ENCODE peak calls at places on chromosome 13, in nine cellular contexts. M is GM23248, N is SK-N-SH, Q is H9, U is Karpas-422, X is mammary epithelial cell, Y is neuronal stem cell, W is K562, V is HCT116. F is an unnamed sample.

GRCh38 chr13:40074338-40074737 is 418.9 kb downstream of the COG6 start:
- DNase-seq in M (no peak), N (no peak), Q (no peak), U (no peak), X (no peak), Y (no peak), W (no peak), V (no peak), F (no peak)

GRCh38 chr13:60435762-60436374 is 38.8 kb downstream of the TDRD3 start:
- DNase-seq in M (no peak), N (no peak), Q (no peak), U (no peak), X (no peak), Y (no peak), W (no peak), V (no peak), F (no peak)

GRCh38 chr13:51058461-51059167 is 52.5 kb downstream of the C13orf42 start:
- DNase-seq in M (no peak), N (peak; percentile 59), Q (no peak), U (no peak), X (no peak), Y (peak; percentile 51), W (no peak), V (no peak), F (peak; percentile 80)

GRCh38 chr13:50999641-51000040 is 90.0 kb downstream of the RNASEH2B start:
- DNase-seq in M (no peak), N (no peak), Q (no peak), U (no peak), X (no peak), Y (no peak), W (no peak), V (no peak), F (no peak)

GRCh38 chr13:71806885-71807284 is 60.1 kb downstream of the DACH1 start:
- DNase-seq in M (no peak), N (no peak), Q (no peak), U (no peak), X (no peak), Y (no peak), W (no peak), V (no peak), F (no peak)

GRCh38 chr13:20118268-20119140 is 42.3 kb downstream of the GJA3 start:
- DNase-seq in M (peak; percentile 75), N (peak; percentile 71), Q (peak; percentile 70), U (no peak), X (no peak), Y (no peak), W (peak; percentile 83), V (no peak), F (peak; percentile 63)

GRCh38 chr13:30898721-30899188 is 7.3 kb upstream of the MEDAG start:
- DNase-seq in M (peak; percentile 97), N (no peak), Q (no peak), U (no peak), X (peak; percentile 22), Y (no peak), W (no peak), V (no peak), F (no peak)

GRCh38 chr13:46126552-46127171 is 21.8 kb upstream of the CPB2 start:
- DNase-seq in M (peak; percentile 86), N (peak; percentile 68), Q (peak; percentile 79), U (peak; percentile 90), X (peak; percentile 74), Y (peak; percentile 61), W (peak; percentile 67), V (peak; percentile 57), F (peak; percentile 84)

GRCh38 chr13:35953537-35954206 is 177.5 kb downstream of the DCLK1 start:
- DNase-seq in M (peak; percentile 94), N (peak; percentile 74), Q (peak; percentile 75), U (peak; percentile 47), X (peak; percentile 38), Y (peak; percentile 69), W (peak; percentile 7), V (peak; percentile 13), F (peak; percentile 86)

DNA sequence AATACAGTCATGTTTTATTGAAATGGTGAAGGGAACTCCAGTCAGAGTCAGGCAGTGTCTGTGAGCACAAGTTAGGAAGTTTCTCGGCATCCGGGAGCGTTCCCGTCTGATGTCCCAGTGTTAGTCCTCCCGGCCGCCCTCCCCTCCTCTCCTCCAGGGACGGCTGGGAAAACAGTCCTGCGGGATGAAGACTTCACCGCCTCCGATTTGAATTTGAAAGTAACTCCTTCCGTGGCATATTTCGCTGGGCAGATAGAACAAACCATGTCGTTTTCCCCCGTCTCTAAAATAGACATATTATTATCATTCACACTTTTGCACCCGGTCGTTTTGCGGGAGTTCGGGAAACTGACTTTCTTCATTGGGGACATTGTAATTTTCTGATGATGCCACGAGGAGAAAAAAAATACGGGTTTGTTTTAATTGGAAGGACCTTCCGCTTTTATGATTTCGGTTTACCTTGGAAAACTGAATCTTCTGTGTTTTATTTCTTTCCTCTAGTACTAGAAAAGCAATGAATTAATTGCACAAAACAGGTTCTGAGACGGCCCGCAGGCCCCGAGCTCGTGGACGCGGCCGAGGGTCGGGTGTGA is 76.6 kb downstream of the ZIC5 start:
- DNase-seq in M (peak; percentile 27), N (peak; percentile 43), Q (no peak), U (no peak), X (no peak), Y (no peak), W (no peak), V (no peak), F (peak; percentile 39)
- H2AFZ ChIP-seq in M (peak overlapping the region; percentile 29), N (peak overlapping the region; percentile 22), Q (no peak overlapping the region), U (no peak overlapping the region), X (peak overlapping the region; percentile 64), Y (no peak overlapping the region), W (no peak overlapping the region), V (no peak overlapping the region), F (no peak overlapping the region)

GRCh38 chr13:28137556-28137955 is 789 bp upstream of the PAN3 start:
- DNase-seq in M (peak; percentile 43), N (no peak), Q (no peak), U (no peak), X (no peak), Y (no peak), W (no peak), V (no peak), F (peak; percentile 26)

GRCh38 chr13:28136916-28137315 is 1.4 kb upstream of the PAN3 start:
- DNase-seq in M (peak; percentile 9), N (no peak), Q (no peak), U (peak; percentile 53), X (no peak), Y (no peak), W (no peak), V (no peak), F (no peak)

GRCh38 chr13:28138012-28138755 is at the start of gene PAN3:
- DNase-seq in M (peak; percentile 96), N (peak; percentile 91), Q (peak; percentile 90), U (peak; percentile 96), X (peak; percentile 88), Y (peak; percentile 85), W (peak; percentile 69), V (peak; percentile 78), F (peak; percentile 94)

GRCh38 chr13:28138756-28139470 is 568 bp downstream of the PAN3 start:
- DNase-seq in M (peak; percentile 85), N (peak; percentile 85), Q (peak; percentile 81), U (peak; percentile 94), X (peak; percentile 84), Y (peak; percentile 77), W (peak; percentile 76), V (peak; percentile 63), F (peak; percentile 90)

DNA sequence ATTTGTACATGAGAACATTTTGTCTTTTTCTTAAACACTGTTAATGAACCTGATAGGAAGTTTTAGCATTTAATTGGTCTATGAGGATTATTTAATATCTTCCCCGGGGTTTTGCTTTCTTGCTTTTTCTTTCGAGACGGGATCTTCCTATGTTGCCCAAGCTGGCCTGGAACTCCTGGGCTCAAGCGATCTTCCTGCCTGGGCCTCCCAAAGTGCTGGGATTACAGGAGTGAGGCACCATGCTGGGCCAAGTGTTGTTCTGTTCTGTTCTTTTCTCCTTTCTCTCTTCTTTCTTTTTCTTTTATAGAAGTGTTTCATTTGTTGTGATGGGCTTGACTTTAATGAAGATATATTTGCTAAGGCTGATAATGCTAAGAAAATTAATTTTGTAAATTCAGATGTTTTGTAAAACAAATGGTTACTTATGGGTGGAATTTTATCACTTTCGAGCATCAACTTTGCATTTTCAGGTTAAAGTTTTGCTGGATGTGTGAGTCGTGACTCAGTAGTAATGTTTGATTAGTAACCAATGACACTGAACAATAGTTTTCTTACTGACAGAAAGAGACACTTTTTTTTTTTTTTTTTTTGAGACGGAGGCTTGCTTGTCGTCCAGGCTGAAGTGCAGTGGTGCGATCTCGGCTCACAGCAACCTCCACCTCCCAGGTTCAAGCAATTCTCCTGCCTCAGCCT is 2.2 kb downstream of the PAN3 start:
- DNase-seq in M (peak; percentile 38), N (no peak), Q (no peak), U (no peak), X (no peak), Y (no peak), W (no peak), V (no peak), F (peak; percentile 70)
- H3K9ac ChIP-seq in M (peak overlapping the region; percentile 96), N (no peak overlapping the region), Q (peak overlapping the region; percentile 91), U (peak overlapping the region; percentile 99), X (no peak overlapping the region), Y (no peak overlapping the region), W (peak overlapping the region; percentile 77), V (no peak overlapping the region), F (no peak overlapping the region)

GRCh38 chr13:110714798-110715394 is 1.4 kb downstream of the ING1 start:
- DNase-seq in M (peak; percentile 68), N (no peak), Q (peak; percentile 63), U (peak; percentile 82), X (no peak), Y (peak; percentile 35), W (no peak), V (no peak), F (peak; percentile 74)
- H2AFZ ChIP-seq in M (peak overlapping the region; percentile 76), N (peak overlapping the region; percentile 45), Q (no peak overlapping the region), U (no peak overlapping the region), X (peak overlapping the region; percentile 90), Y (peak overlapping the region; percentile 72), W (no peak overlapping the region), V (no peak overlapping the region), F (no peak overlapping the region)

GRCh38 chr13:67227131-67227983 is 2.8 kb downstream of the PCDH9 start:
- DNase-seq in M (no peak), N (no peak), Q (no peak), U (no peak), X (no peak), Y (no peak), W (no peak), V (no peak), F (no peak)

GRCh38 chr13:67226686-67227085 is 3.5 kb downstream of the PCDH9 start:
- DNase-seq in M (no peak), N (no peak), Q (no peak), U (no peak), X (no peak), Y (no peak), W (no peak), V (no peak), F (no peak)

GRCh38 chr13:67229438-67230242 is 496 bp downstream of the PCDH9 start:
- DNase-seq in M (peak; percentile 36), N (peak; percentile 16), Q (no peak), U (no peak), X (no peak), Y (peak; percentile 4), W (no peak), V (no peak), F (peak; percentile 38)

GRCh38 chr13:67228909-67229308 is 1.2 kb downstream of the PCDH9 start:
- DNase-seq in M (peak; percentile 5), N (no peak), Q (no peak), U (no peak), X (no peak), Y (no peak), W (no peak), V (no peak), F (no peak)

DNA sequence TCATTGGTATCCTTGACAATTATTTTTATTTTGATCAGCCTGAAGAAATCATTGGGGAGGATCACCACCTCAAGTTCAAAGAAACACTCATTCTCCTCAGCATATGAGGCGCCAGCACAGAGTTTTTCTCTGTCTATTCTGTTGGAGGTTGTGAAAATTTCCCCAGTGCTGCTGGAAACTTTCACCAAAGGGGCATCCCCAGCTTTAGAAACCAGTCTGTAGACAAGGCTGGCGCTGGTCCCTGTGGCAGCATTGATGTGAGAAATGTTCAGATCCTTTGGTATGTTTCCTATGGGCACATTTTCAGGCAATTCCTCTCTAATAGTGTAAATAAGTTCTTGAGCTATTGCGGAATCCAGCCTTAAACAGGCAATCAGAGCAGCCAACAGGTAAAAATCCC is 2.1 kb downstream of the PCDH9 start:
- DNase-seq in M (no peak), N (no peak), Q (no peak), U (no peak), X (no peak), Y (no peak), W (no peak), V (no peak), F (no peak)
- H3K9ac ChIP-seq in M (no peak overlapping the region), N (no peak overlapping the region), Q (no peak overlapping the region), U (no peak overlapping the region), X (no peak overlapping the region), Y (no peak overlapping the region), W (no peak overlapping the region), V (no peak overlapping the region), F (no peak overlapping the region)

F was measured in neural progenitor cell.